ENCODE peak calls at places on chromosomes 4 and X, in six cellular contexts. One of them, this sample, is unnamed.

GRCh38 chr4:52949336-52949735 is 87.2 kb downstream of the RASL11B start:
- DNase-seq in neural crest cell: no peak
- DNase-seq in GM13977: no peak
- DNase-seq in omental fat pad: no peak
- DNase-seq in GM13976: no peak
- DNase-seq in GM12865: no peak
- DNase-seq in this sample: no peak

GRCh38 chrX:133970021-133970550 is 15.3 kb downstream of the GPC3 start:
- DNase-seq in GM12865: no peak
- DNase-seq in GM13976: no peak
- DNase-seq in neural crest cell: no peak
- DNase-seq in omental fat pad: no peak
- DNase-seq in GM13977: no peak
- DNase-seq in this sample: no peak

GRCh38 chrX:104566921-104567501 is 1.0 kb downstream of the IL1RAPL2 start:
- DNase-seq in omental fat pad: no peak
- DNase-seq in GM13976: no peak
- DNase-seq in GM13977: no peak
- DNase-seq in neural crest cell: no peak
- DNase-seq in GM12865: no peak
- DNase-seq in this sample: no peak

GRCh38 chr4:98928131-98928504 is 815 bp downstream of the EIF4E start:
- DNase-seq in GM13976: peak
- DNase-seq in omental fat pad: peak
- DNase-seq in neural crest cell: peak
- DNase-seq in GM13977: peak
- DNase-seq in GM12865: peak
- DNase-seq in this sample: no peak

GRCh38 chrX:14607446-14607845 is 78.1 kb downstream of the GLRA2 start:
- DNase-seq in neural crest cell: no peak
- DNase-seq in GM13976: no peak
- DNase-seq in GM13977: no peak
- DNase-seq in GM12865: no peak
- DNase-seq in omental fat pad: no peak
- DNase-seq in this sample: no peak

GRCh38 chr4:48129307-48130014 is 4.6 kb downstream of the TXK start:
- DNase-seq in GM13976: peak
- DNase-seq in omental fat pad: no peak
- DNase-seq in GM12865: no peak
- DNase-seq in neural crest cell: no peak
- DNase-seq in GM13977: no peak
- DNase-seq in this sample: no peak

GRCh38 chr4:40399578-40399977 is 64.4 kb downstream of the CHRNA9 start:
- DNase-seq in GM12865: no peak
- DNase-seq in GM13976: no peak
- DNase-seq in omental fat pad: no peak
- DNase-seq in neural crest cell: no peak
- DNase-seq in GM13977: no peak
- DNase-seq in this sample: no peak

GRCh38 chrX:153468008-153468580 is 2.3 kb downstream of the HAUS7 start:
- DNase-seq in GM13976: no peak
- DNase-seq in GM12865: no peak
- DNase-seq in omental fat pad: no peak
- DNase-seq in neural crest cell: no peak
- DNase-seq in GM13977: no peak
- DNase-seq in this sample: no peak

GRCh38 chrX:70436380-70436779 is 8.3 kb upstream of the DLG3 start:
- DNase-seq in GM13977: peak
- DNase-seq in GM12865: no peak
- DNase-seq in neural crest cell: peak
- DNase-seq in GM13976: no peak
- DNase-seq in omental fat pad: no peak
- DNase-seq in this sample: no peak

GRCh38 chr4:30770049-30770549 is 49.9 kb downstream of the PCDH7 start:
- DNase-seq in GM12865: no peak
- DNase-seq in GM13976: no peak
- DNase-seq in GM13977: no peak
- DNase-seq in omental fat pad: no peak
- DNase-seq in neural crest cell: no peak
- DNase-seq in this sample: no peak

GRCh38 chr4:6335040-6335590 is 65.5 kb downstream of the WFS1 start:
- DNase-seq in neural crest cell: no peak
- DNase-seq in omental fat pad: no peak
- DNase-seq in GM12865: no peak
- DNase-seq in GM13977: no peak
- DNase-seq in GM13976: no peak
- DNase-seq in this sample: no peak

GRCh38 chr4:151043803-151044535 is 28.9 kb upstream of the LRBA start:
- DNase-seq in GM12865: no peak
- DNase-seq in neural crest cell: no peak
- DNase-seq in omental fat pad: no peak
- DNase-seq in GM13977: no peak
- DNase-seq in GM13976: no peak
- DNase-seq in this sample: no peak

GRCh38 chrX:53047228-53047627 is 1.4 kb upstream of the GPR173 start:
- DNase-seq in GM13976: no peak
- DNase-seq in GM12865: no peak
- DNase-seq in omental fat pad: no peak
- DNase-seq in GM13977: no peak
- DNase-seq in neural crest cell: no peak
- DNase-seq in this sample: no peak

GRCh38 chrX:136731207-136731782 is 49.4 kb downstream of the ARHGEF6 start:
- DNase-seq in GM13977: no peak
- DNase-seq in omental fat pad: no peak
- DNase-seq in GM13976: no peak
- DNase-seq in neural crest cell: no peak
- DNase-seq in GM12865: no peak
- DNase-seq in this sample: no peak

GRCh38 chrX:53606456-53606855 is 80.1 kb downstream of the HUWE1 start:
- DNase-seq in GM13976: no peak
- DNase-seq in GM13977: no peak
- DNase-seq in neural crest cell: no peak
- DNase-seq in GM12865: no peak
- DNase-seq in omental fat pad: no peak
- DNase-seq in this sample: no peak

DNA sequence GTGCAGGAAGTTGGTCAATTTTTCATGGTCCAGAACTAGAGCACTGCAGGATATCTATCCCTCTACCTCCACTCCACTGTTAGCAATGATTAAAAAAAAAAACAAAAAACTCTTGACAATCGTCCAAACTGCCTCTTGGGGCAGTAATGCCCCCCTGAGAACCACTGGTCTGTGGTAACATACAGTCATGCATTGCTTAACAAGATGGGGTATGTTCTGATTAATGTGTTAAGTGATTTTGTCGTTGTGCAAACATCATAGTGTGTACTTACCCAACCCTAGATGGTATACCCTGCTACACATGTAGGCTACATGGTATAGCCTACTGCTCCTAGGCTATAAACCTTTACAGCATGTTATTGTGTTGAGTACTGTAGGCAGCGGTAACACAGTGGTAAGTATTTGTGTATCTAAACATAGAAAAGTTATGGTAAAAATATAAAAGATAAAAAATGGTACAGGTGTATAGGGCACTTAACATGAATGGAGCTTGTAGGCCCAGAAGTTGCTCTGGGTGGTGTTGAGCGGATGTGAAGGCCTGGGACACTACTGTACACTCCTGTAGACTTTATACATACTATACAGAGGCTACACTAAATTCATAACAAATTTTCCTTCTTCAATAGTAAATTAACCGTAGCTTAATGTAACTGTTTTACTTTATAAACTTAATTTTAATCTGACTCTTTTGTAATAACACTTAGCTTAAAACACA is 34.1 kb downstream of the ART3 start:
- DNase-seq in omental fat pad: no peak
- DNase-seq in GM12865: peak
- DNase-seq in GM13977: no peak
- DNase-seq in GM13976: no peak
- DNase-seq in neural crest cell: no peak
- DNase-seq in this sample: no peak
- TF ChIP-seq CTCF in omental fat pad: no peak
- TF ChIP-seq CTCF in GM12865: no peak
- TF ChIP-seq CTCF in GM13977: no peak
- TF ChIP-seq CTCF in GM13976: no peak
- TF ChIP-seq CTCF in neural crest cell: no peak
- TF ChIP-seq CTCF in this sample: no peak

GRCh38 chr4:55277011-55277410 is 69.0 kb upstream of the SRD5A3 start:
- DNase-seq in neural crest cell: no peak
- DNase-seq in GM13976: no peak
- DNase-seq in GM12865: no peak
- DNase-seq in omental fat pad: no peak
- DNase-seq in GM13977: no peak
- DNase-seq in this sample: no peak

GRCh38 chr4:55269470-55269869 is 76.6 kb upstream of the SRD5A3 start:
- DNase-seq in GM13976: no peak
- DNase-seq in GM13977: no peak
- DNase-seq in neural crest cell: no peak
- DNase-seq in GM12865: no peak
- DNase-seq in omental fat pad: no peak
- DNase-seq in this sample: no peak

GRCh38 chr4:55272102-55272501 is 73.9 kb upstream of the SRD5A3 start:
- DNase-seq in GM12865: no peak
- DNase-seq in GM13977: no peak
- DNase-seq in omental fat pad: no peak
- DNase-seq in GM13976: no peak
- DNase-seq in neural crest cell: no peak
- DNase-seq in this sample: no peak

GRCh38 chr4:55269970-55270369 is 76.1 kb upstream of the SRD5A3 start:
- DNase-seq in GM13976: no peak
- DNase-seq in omental fat pad: no peak
- DNase-seq in GM12865: no peak
- DNase-seq in GM13977: no peak
- DNase-seq in neural crest cell: no peak
- DNase-seq in this sample: no peak

DNA sequence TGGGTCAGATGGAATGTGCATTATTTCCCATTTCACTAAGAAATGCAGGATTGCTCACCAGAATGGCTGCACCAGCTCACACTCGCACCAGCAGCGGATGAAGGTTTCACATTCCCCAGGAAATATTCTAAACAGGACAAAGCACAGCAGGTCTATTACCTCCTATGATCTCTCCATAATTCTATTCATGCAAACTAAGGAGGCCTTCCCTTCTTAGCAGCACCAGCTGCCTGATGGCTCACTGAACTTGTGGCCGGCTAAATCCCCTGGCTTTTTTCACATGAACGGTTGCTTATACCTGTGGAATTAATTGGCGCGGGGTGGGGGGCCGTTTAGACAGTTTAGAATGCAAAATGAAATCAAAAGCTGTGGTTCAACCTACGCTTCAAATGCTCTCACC is 73.5 kb upstream of the SRD5A3 start:
- DNase-seq in neural crest cell: no peak
- DNase-seq in GM12865: no peak
- DNase-seq in GM13976: no peak
- DNase-seq in omental fat pad: no peak
- DNase-seq in GM13977: no peak
- DNase-seq in this sample: no peak
- TF ChIP-seq CTCF in neural crest cell: no peak
- TF ChIP-seq CTCF in GM12865: no peak
- TF ChIP-seq CTCF in GM13976: no peak
- TF ChIP-seq CTCF in omental fat pad: no peak
- TF ChIP-seq CTCF in GM13977: no peak
- TF ChIP-seq CTCF in this sample: no peak

GRCh38 chrX:119541188-119541587 is 24.0 kb downstream of the STEEP1 start:
- DNase-seq in GM13976: no peak
- DNase-seq in omental fat pad: no peak
- DNase-seq in GM13977: no peak
- DNase-seq in neural crest cell: no peak
- DNase-seq in GM12865: no peak
- DNase-seq in this sample: no peak

GRCh38 chrX:119537487-119537886 is 27.7 kb downstream of the STEEP1 start:
- DNase-seq in omental fat pad: no peak
- DNase-seq in neural crest cell: no peak
- DNase-seq in GM13976: no peak
- DNase-seq in GM12865: no peak
- DNase-seq in GM13977: no peak
- DNase-seq in this sample: no peak

DNA sequence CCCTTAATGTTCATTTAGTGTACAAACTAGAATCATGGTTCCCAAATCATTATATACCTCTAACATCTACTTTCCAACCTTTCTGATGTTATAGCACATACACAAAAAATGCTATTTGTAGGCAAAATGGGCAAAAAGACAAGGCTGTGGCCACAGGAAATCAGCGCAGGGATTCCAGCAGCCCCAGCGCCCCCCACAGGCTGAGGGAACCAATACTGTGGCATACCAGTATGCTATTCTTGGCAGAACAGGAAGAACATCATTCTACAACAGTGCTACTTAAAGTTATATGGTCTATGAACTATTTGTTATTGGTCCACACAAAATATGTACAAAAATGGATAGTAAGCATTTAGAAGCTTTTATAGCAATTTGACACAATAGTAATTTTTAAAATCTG is 25.3 kb downstream of the STEEP1 start:
- DNase-seq in GM13977: no peak
- DNase-seq in neural crest cell: no peak
- DNase-seq in GM12865: no peak
- DNase-seq in omental fat pad: no peak
- DNase-seq in GM13976: no peak
- DNase-seq in this sample: no peak
- TF ChIP-seq CTCF in GM13977: peak
- TF ChIP-seq CTCF in neural crest cell: no peak
- TF ChIP-seq CTCF in GM12865: peak
- TF ChIP-seq CTCF in omental fat pad: no peak
- TF ChIP-seq CTCF in GM13976: no peak
- TF ChIP-seq CTCF in this sample: no peak

DNA sequence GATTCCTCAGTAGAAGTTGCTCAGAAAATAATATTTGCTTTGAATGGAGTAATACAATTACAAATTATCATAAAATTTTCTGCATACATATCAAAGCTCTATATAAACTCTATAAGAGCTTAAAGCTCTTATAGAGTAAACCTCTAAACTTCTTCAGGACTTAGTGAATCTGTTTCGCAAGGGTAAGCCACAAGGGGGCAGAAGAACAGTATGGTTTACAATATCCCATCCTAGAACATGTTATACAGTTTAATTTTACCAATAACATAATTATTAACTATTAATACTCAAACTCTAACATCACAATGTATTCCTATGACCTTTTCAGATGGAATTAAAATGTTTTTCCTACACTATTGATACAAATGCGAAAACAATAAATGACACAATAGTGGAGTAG is 33.8 kb upstream of the SPANXN1 start:
- DNase-seq in GM13976: no peak
- DNase-seq in GM13977: no peak
- DNase-seq in neural crest cell: peak
- DNase-seq in omental fat pad: no peak
- DNase-seq in GM12865: peak
- DNase-seq in this sample: no peak
- TF ChIP-seq CTCF in GM13976: peak
- TF ChIP-seq CTCF in GM13977: peak
- TF ChIP-seq CTCF in neural crest cell: peak
- TF ChIP-seq CTCF in omental fat pad: no peak
- TF ChIP-seq CTCF in GM12865: no peak
- TF ChIP-seq CTCF in this sample: no peak

This sample was measured in activated B cell treated with CpG ODN at 0.5 μM for 24 hours.